ENCODE peak calls at places on chromosomes 2 and 18, in four cellular contexts. G is psoas muscle, W is astrocyte, N is body of pancreas. E is an unnamed sample.

GRCh38 chr2:227703280-227703732 is 14.5 kb downstream of the SLC19A3 start:
- DNase-seq in G (no peak), W (peak), N (no peak), E (no peak)

GRCh38 chr18:51195602-51196115 is 1.8 kb downstream of the MEX3C start:
- DNase-seq in G (no peak), W (peak), N (peak), E (peak)

GRCh38 chr2:165777522-165778186 is 16.4 kb downstream of the GALNT3 start:
- DNase-seq in G (no peak), W (no peak), N (no peak), E (no peak)

GRCh38 chr2:134234535-134234934 is 19.3 kb upstream of the MGAT5 start:
- DNase-seq in G (no peak), W (no peak), N (peak), E (no peak)

GRCh38 chr2:195622966-195623365 is 34.1 kb upstream of the SLC39A10 start:
- DNase-seq in G (no peak), W (peak), N (no peak), E (no peak)

GRCh38 chr2:187528042-187528441 is 26.2 kb downstream of the TFPI start:
- DNase-seq in G (no peak), W (no peak), N (no peak), E (no peak)

GRCh38 chr18:73006331-73006730 is 138.5 kb upstream of the NETO1 start:
- DNase-seq in G (no peak), W (peak), N (no peak), E (no peak)

GRCh38 chr2:219603784-219604183 is 6.1 kb downstream of the STK11IP start:
- DNase-seq in G (no peak), W (no peak), N (no peak), E (no peak)

GRCh38 chr18:63157293-63158011 is 162.1 kb downstream of the BCL2 start:
- DNase-seq in G (no peak), W (no peak), N (peak), E (no peak)

GRCh38 chr2:9666306-9666705 is 35.5 kb upstream of the YWHAQ start:
- DNase-seq in G (no peak), W (no peak), N (no peak), E (no peak)

GRCh38 chr2:64115808-64116598 is 28.2 kb downstream of the PELI1 start:
- DNase-seq in G (no peak), W (no peak), N (no peak), E (no peak)

GRCh38 chr18:50973367-50974126 is 5.7 kb downstream of the ELAC1 start:
- DNase-seq in G (no peak), W (peak), N (no peak), E (no peak)

GRCh38 chr2:171923206-171923605 is 945 bp downstream of the HAT1 start:
- DNase-seq in G (peak), W (peak), N (peak), E (peak)

GRCh38 chr18:44895176-44895798 is 214.6 kb downstream of the SETBP1 start:
- DNase-seq in G (no peak), W (peak), N (peak), E (peak)

GRCh38 chr2:37317746-37318145 is 6.9 kb downstream of the PRKD3 start:
- DNase-seq in G (no peak), W (no peak), N (no peak), E (no peak)

GRCh38 chr2:106734165-106734564 is 151.8 kb downstream of the ST6GAL2 start:
- DNase-seq in G (no peak), W (no peak), N (no peak), E (no peak)

GRCh38 chr2:215619022-215619958 is 183.4 kb upstream of the FN1 start:
- DNase-seq in G (no peak), W (peak), N (no peak), E (peak)

GRCh38 chr2:210003394-210003793 is 956 bp downstream of the RPE start:
- DNase-seq in G (no peak), W (no peak), N (no peak), E (no peak)

GRCh38 chr2:9946076-9946475 is 5.4 kb upstream of the GRHL1 start:
- DNase-seq in G (no peak), W (no peak), N (no peak), E (no peak)

GRCh38 chr2:224242543-224242942 is 159.4 kb downstream of the FAM124B start:
- DNase-seq in G (no peak), W (no peak), N (no peak), E (no peak)

GRCh38 chr2:120346667-120347358 is 877 bp downstream of the INHBB start:
- DNase-seq in G (peak), W (peak), N (no peak), E (no peak)

GRCh38 chr2:220103596-220103995 is 476.2 kb downstream of the SLC4A3 start:
- DNase-seq in G (no peak), W (no peak), N (no peak), E (no peak)

GRCh38 chr2:128724994-128725393 is 406.3 kb upstream of the HS6ST1 start:
- DNase-seq in G (no peak), W (no peak), N (no peak), E (no peak)

GRCh38 chr18:50917021-50917420 is 38.1 kb downstream of the ME2 start:
- DNase-seq in G (no peak), W (peak), N (no peak), E (no peak)

GRCh38 chr2:120291464-120292311 is 39.0 kb downstream of the RALB start:
- DNase-seq in G (no peak), W (peak), N (no peak), E (no peak)

GRCh38 chr2:62505109-62505508 is 886 bp downstream of the TMEM17 start:
- DNase-seq in G (no peak), W (no peak), N (no peak), E (no peak)

GRCh38 chr2:96800762-96801463 is 15.2 kb upstream of the CNNM3 start:
- DNase-seq in G (peak), W (peak), N (peak), E (peak)

GRCh38 chr2:186431306-186431705 is 54.8 kb upstream of the ZC3H15 start:
- DNase-seq in G (no peak), W (no peak), N (no peak), E (no peak)

GRCh38 chr18:44803019-44803650 is 122.4 kb downstream of the SETBP1 start:
- DNase-seq in G (peak), W (peak), N (peak), E (no peak)

GRCh38 chr2:138485019-138485418 is 16.6 kb upstream of the SPOPL start:
- DNase-seq in G (no peak), W (no peak), N (no peak), E (no peak)

DNA sequence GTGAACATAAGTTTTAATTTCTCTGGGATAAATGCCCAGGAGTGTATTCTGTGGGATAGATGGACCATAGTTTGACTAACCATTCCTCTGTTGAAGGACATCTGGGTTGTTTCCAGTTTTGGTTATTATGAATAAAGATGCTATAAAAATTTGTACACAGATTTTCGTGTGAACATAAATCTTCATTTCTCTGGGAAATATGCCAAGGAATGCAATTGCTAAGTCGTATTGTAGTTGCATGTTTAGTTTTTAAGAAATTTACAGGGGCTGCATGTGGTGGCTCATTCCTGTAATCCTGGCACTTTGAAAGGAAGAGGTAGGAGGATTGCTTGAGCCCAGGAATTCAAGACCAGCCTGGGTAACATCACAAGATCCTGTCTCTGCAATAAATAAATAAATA is 6.9 kb upstream of the SLC11A1 start:
- DNase-seq in G (no peak), W (peak), N (no peak), E (peak)
- H3K4me3 ChIP-seq in G (no peak), W (no peak), N (no peak), E (no peak)

GRCh38 chr2:232893834-232894233 is 23.8 kb downstream of the SNORC start:
- DNase-seq in G (peak), W (no peak), N (no peak), E (no peak)
- TF ChIP-seq CTCF in G (no peak), W (no peak), N (no peak), E (no peak)

DNA sequence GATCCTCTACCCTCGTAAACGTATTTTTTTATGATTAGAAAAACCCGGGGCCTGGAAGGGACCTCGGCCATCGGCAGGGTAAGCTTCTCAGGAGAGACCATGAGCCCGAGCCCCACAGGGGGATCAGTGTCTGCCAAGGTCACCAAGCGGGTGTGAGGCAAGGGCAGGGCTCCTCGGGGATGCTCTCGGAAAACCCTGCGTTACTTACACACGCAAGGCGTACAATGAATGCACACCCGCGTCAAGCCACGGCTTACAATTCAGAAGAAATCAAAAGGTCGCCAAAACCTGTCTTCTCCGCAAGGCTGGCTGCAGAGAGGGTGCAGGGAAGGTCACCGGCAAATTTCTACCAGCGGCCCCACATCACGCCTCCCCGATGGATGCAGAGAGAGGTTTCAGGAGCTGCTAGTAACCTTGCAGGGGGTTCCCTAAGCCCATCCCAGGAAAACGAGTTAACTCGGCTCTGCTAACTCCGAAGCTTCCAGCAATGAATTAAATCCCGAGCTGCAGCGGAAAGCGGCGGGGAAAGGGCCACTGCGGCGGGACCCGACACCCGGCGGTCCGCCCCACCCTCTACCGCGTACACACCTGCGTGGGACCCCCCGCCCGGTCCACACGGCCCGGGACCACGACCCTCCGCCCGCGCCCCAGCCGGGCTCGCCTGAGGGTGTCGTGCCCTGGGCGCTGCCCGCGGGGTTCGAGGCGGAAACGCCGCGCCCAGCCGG is 608 bp downstream of the ST3GAL5 start:
- DNase-seq in G (peak), W (no peak), N (peak), E (peak)
- H3K27ac ChIP-seq in G (peak), W (no peak), N (peak), E (peak)

GRCh38 chr2:178506101-178506500 is 25.8 kb downstream of the PLEKHA3 start:
- DNase-seq in G (no peak), W (no peak), N (no peak), E (peak)

GRCh38 chr2:178506949-178507348 is 26.7 kb downstream of the PLEKHA3 start:
- DNase-seq in G (no peak), W (no peak), N (no peak), E (no peak)

GRCh38 chr2:178506524-178506923 is 26.3 kb downstream of the PLEKHA3 start:
- DNase-seq in G (no peak), W (no peak), N (no peak), E (no peak)

GRCh38 chr2:178499640-178500039 is 19.4 kb downstream of the PLEKHA3 start:
- DNase-seq in G (no peak), W (no peak), N (no peak), E (no peak)

GRCh38 chr2:178502751-178503150 is 22.5 kb downstream of the PLEKHA3 start:
- DNase-seq in G (no peak), W (no peak), N (no peak), E (no peak)
- H3K4me3 ChIP-seq in G (no peak), W (no peak), N (no peak), E (no peak)

GRCh38 chr2:233338046-233338445 is 16.2 kb upstream of the DGKD start:
- DNase-seq in G (no peak), W (no peak), N (no peak), E (no peak)
- TF ChIP-seq CTCF in G (no peak), W (no peak), N (no peak), E (no peak)

GRCh38 chr18:58391113-58391892 is 237.6 kb downstream of the ALPK2 start:
- DNase-seq in G (no peak), W (no peak), N (peak), E (peak)

GRCh38 chr18:58393295-58393694 is 235.6 kb downstream of the ALPK2 start:
- DNase-seq in G (no peak), W (no peak), N (no peak), E (no peak)

GRCh38 chr18:58391932-58392331 is 237.0 kb downstream of the ALPK2 start:
- DNase-seq in G (no peak), W (no peak), N (no peak), E (peak)

GRCh38 chr18:58394046-58394445 is 234.8 kb downstream of the ALPK2 start:
- DNase-seq in G (no peak), W (peak), N (no peak), E (no peak)

DNA sequence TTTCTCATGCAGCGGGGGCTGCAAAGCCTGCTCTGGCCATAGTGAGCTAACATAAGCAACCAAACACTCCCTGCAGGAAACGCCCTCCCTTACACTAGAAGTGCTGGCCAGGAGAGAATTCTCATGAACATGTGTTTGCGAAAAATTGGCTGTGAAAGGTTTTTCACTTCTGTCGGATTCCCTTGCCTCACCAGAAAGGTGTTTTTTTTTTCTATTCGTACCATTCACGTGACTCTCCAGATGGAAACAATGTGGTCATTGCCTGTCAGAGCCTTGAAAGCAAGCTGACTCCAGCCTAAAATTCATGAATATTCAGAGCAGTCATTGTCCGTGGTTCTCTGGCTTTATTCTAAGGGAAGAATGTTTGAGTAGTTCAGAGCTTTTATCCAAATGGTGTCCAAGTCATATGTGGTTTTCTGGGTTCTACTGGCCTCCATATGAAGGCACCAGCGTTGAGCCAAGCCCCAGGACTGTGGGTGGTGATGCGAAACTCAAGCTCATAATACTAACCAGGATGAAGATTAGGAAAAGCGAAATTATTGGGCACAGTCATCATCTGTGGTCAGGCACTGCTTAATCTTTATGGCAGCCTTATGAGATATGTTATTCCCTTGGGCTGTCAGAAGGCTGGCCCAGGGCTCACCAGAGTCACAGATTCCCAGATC is 236.4 kb downstream of the ALPK2 start:
- DNase-seq in G (no peak), W (peak), N (no peak), E (no peak)
- H3K27ac ChIP-seq in G (peak), W (peak), N (no peak), E (no peak)

DNA sequence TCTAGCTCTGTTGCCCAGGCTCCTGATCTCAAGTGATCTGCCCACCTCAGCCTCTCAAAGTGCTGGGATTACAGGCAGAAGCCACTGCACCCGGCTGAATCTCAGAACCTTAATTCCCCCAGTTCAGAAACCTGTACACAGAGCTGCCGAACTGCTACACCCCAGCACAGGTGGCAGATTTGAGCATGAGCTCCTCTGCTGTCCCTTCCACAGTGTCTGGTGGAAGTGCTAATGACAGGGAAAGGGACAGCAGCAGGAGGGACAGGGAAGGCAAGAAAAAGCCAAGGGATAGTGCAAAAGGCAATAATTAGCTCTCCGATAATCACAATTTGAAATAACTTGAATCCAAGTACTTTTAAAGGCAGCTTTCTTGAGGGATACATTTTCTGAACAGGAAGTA is 211.4 kb upstream of the ZNF521 start:
- DNase-seq in G (no peak), W (no peak), N (no peak), E (no peak)
- H3K4me3 ChIP-seq in G (no peak), W (no peak), N (no peak), E (no peak)

GRCh38 chr2:230322561-230323384 is 4.2 kb upstream of the SP140L start:
- DNase-seq in G (no peak), W (no peak), N (no peak), E (no peak)
- TF ChIP-seq CTCF in G (no peak), W (no peak), N (no peak), E (no peak)

DNA sequence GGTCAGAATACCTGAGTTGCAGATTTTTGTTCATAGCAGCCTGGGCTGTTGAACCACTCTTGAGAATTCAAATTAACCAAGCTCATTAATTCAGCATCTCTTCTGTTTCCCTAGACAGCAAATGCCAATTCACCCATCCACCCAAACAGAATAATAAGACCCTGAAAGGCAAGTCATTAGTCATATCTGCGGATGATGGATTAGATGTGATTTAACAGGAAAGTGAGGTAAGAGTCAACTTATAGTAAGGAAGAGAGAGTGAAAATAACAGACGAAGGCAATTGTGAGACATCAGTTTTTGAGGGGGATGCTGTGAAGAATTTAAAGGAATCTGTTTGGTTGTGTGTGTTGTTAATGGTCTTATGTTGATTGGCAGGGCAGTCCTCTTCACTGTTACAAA is 18.9 kb downstream of the CCDC85A start:
- DNase-seq in G (no peak), W (peak), N (no peak), E (no peak)
- H3K27ac ChIP-seq in G (no peak), W (no peak), N (no peak), E (no peak)